ENCODE peak calls at places on chromosomes 13 and 19, in seven cellular contexts. One of them, this sample, is unnamed.
A peak's percentile ranks its signal among the peaks of the same experiment; 100 is the strongest.

GRCh38 chr19:18906605-18907519 is 10.9 kb upstream of the CERS1 start:
- DNase-seq in endothelial cell: no peak
- DNase-seq in EH: no peak
- DNase-seq in upper lobe of left lung: peak; percentile 71
- DNase-seq in activated CD8-positive, alpha-beta T cell treated with anti-CD3 and anti-CD28 coated beads for 36 hours: no peak
- DNase-seq in activated T-cell treated with anti-CD3 and anti-CD28 coated beads for 1 hour: no peak
- DNase-seq in NCI-H510A treated with DMSO at 0.1 percent for 48 hours: no peak
- DNase-seq in this sample: no peak

GRCh38 chr13:73958657-73959397 is 175.4 kb downstream of the KLF12 start:
- DNase-seq in endothelial cell: no peak
- DNase-seq in EH: no peak
- DNase-seq in upper lobe of left lung: no peak
- DNase-seq in activated CD8-positive, alpha-beta T cell treated with anti-CD3 and anti-CD28 coated beads for 36 hours: no peak
- DNase-seq in activated T-cell treated with anti-CD3 and anti-CD28 coated beads for 1 hour: no peak
- DNase-seq in NCI-H510A treated with DMSO at 0.1 percent for 48 hours: no peak
- DNase-seq in this sample: no peak

GRCh38 chr19:1236566-1236965 is 1.2 kb downstream of the CBARP start:
- DNase-seq in endothelial cell: no peak
- DNase-seq in EH: no peak
- DNase-seq in upper lobe of left lung: no peak
- DNase-seq in activated CD8-positive, alpha-beta T cell treated with anti-CD3 and anti-CD28 coated beads for 36 hours: no peak
- DNase-seq in activated T-cell treated with anti-CD3 and anti-CD28 coated beads for 1 hour: no peak
- DNase-seq in NCI-H510A treated with DMSO at 0.1 percent for 48 hours: no peak
- DNase-seq in this sample: no peak

GRCh38 chr13:28978574-28978973 is 158.4 kb downstream of the MTUS2 start:
- DNase-seq in endothelial cell: no peak
- DNase-seq in EH: no peak
- DNase-seq in upper lobe of left lung: no peak
- DNase-seq in activated CD8-positive, alpha-beta T cell treated with anti-CD3 and anti-CD28 coated beads for 36 hours: no peak
- DNase-seq in activated T-cell treated with anti-CD3 and anti-CD28 coated beads for 1 hour: no peak
- DNase-seq in NCI-H510A treated with DMSO at 0.1 percent for 48 hours: no peak
- DNase-seq in this sample: no peak

GRCh38 chr19:18663940-18664530 is 19.4 kb upstream of the CRTC1 start:
- DNase-seq in endothelial cell: no peak
- DNase-seq in EH: no peak
- DNase-seq in upper lobe of left lung: no peak
- DNase-seq in activated CD8-positive, alpha-beta T cell treated with anti-CD3 and anti-CD28 coated beads for 36 hours: peak; percentile 38
- DNase-seq in activated T-cell treated with anti-CD3 and anti-CD28 coated beads for 1 hour: no peak
- DNase-seq in NCI-H510A treated with DMSO at 0.1 percent for 48 hours: peak; percentile 9
- DNase-seq in this sample: no peak

GRCh38 chr13:58531614-58532013 is 900.1 kb downstream of the PCDH17 start:
- DNase-seq in endothelial cell: no peak
- DNase-seq in EH: no peak
- DNase-seq in upper lobe of left lung: no peak
- DNase-seq in activated CD8-positive, alpha-beta T cell treated with anti-CD3 and anti-CD28 coated beads for 36 hours: no peak
- DNase-seq in activated T-cell treated with anti-CD3 and anti-CD28 coated beads for 1 hour: no peak
- DNase-seq in NCI-H510A treated with DMSO at 0.1 percent for 48 hours: no peak
- DNase-seq in this sample: no peak

GRCh38 chr19:738509-739128 is 12.3 kb upstream of the MISP start:
- DNase-seq in endothelial cell: no peak
- DNase-seq in EH: no peak
- DNase-seq in upper lobe of left lung: peak; percentile 76
- DNase-seq in activated CD8-positive, alpha-beta T cell treated with anti-CD3 and anti-CD28 coated beads for 36 hours: no peak
- DNase-seq in activated T-cell treated with anti-CD3 and anti-CD28 coated beads for 1 hour: no peak
- DNase-seq in NCI-H510A treated with DMSO at 0.1 percent for 48 hours: no peak
- DNase-seq in this sample: no peak

GRCh38 chr19:9885077-9885552 is 50.0 kb downstream of the PIN1 start:
- DNase-seq in endothelial cell: peak; percentile 9
- DNase-seq in EH: peak; percentile 35
- DNase-seq in upper lobe of left lung: no peak
- DNase-seq in activated CD8-positive, alpha-beta T cell treated with anti-CD3 and anti-CD28 coated beads for 36 hours: no peak
- DNase-seq in activated T-cell treated with anti-CD3 and anti-CD28 coated beads for 1 hour: no peak
- DNase-seq in NCI-H510A treated with DMSO at 0.1 percent for 48 hours: no peak
- DNase-seq in this sample: no peak

GRCh38 chr13:98370806-98371553 is 193.9 kb upstream of the RNF113B start:
- DNase-seq in endothelial cell: no peak
- DNase-seq in EH: peak; percentile 95
- DNase-seq in upper lobe of left lung: no peak
- DNase-seq in activated CD8-positive, alpha-beta T cell treated with anti-CD3 and anti-CD28 coated beads for 36 hours: no peak
- DNase-seq in activated T-cell treated with anti-CD3 and anti-CD28 coated beads for 1 hour: no peak
- DNase-seq in NCI-H510A treated with DMSO at 0.1 percent for 48 hours: peak; percentile 14
- DNase-seq in this sample: no peak

GRCh38 chr13:34757441-34757840 is 184.6 kb upstream of the NBEA start:
- DNase-seq in endothelial cell: no peak
- DNase-seq in EH: peak; percentile 2
- DNase-seq in upper lobe of left lung: no peak
- DNase-seq in activated CD8-positive, alpha-beta T cell treated with anti-CD3 and anti-CD28 coated beads for 36 hours: no peak
- DNase-seq in activated T-cell treated with anti-CD3 and anti-CD28 coated beads for 1 hour: no peak
- DNase-seq in NCI-H510A treated with DMSO at 0.1 percent for 48 hours: no peak
- DNase-seq in this sample: no peak

GRCh38 chr13:105232403-105232802 is 1303.1 kb downstream of the EFNB2 start:
- DNase-seq in endothelial cell: no peak
- DNase-seq in EH: peak; percentile 17
- DNase-seq in upper lobe of left lung: no peak
- DNase-seq in activated CD8-positive, alpha-beta T cell treated with anti-CD3 and anti-CD28 coated beads for 36 hours: no peak
- DNase-seq in activated T-cell treated with anti-CD3 and anti-CD28 coated beads for 1 hour: no peak
- DNase-seq in NCI-H510A treated with DMSO at 0.1 percent for 48 hours: no peak
- DNase-seq in this sample: no peak

GRCh38 chr13:110130431-110130830 is 176.5 kb downstream of the COL4A1 start:
- DNase-seq in endothelial cell: peak; percentile 0
- DNase-seq in EH: peak; percentile 2
- DNase-seq in upper lobe of left lung: no peak
- DNase-seq in activated CD8-positive, alpha-beta T cell treated with anti-CD3 and anti-CD28 coated beads for 36 hours: no peak
- DNase-seq in activated T-cell treated with anti-CD3 and anti-CD28 coated beads for 1 hour: no peak
- DNase-seq in NCI-H510A treated with DMSO at 0.1 percent for 48 hours: no peak
- DNase-seq in this sample: no peak

GRCh38 chr13:43511260-43511970 is 275.4 kb downstream of the ENOX1 start:
- DNase-seq in endothelial cell: no peak
- DNase-seq in EH: no peak
- DNase-seq in upper lobe of left lung: no peak
- DNase-seq in activated CD8-positive, alpha-beta T cell treated with anti-CD3 and anti-CD28 coated beads for 36 hours: no peak
- DNase-seq in activated T-cell treated with anti-CD3 and anti-CD28 coated beads for 1 hour: no peak
- DNase-seq in NCI-H510A treated with DMSO at 0.1 percent for 48 hours: no peak
- DNase-seq in this sample: no peak

GRCh38 chr19:14189415-14189814 is 16.6 kb downstream of the ADGRL1 start:
- DNase-seq in endothelial cell: no peak
- DNase-seq in EH: no peak
- DNase-seq in upper lobe of left lung: no peak
- DNase-seq in activated CD8-positive, alpha-beta T cell treated with anti-CD3 and anti-CD28 coated beads for 36 hours: no peak
- DNase-seq in activated T-cell treated with anti-CD3 and anti-CD28 coated beads for 1 hour: no peak
- DNase-seq in NCI-H510A treated with DMSO at 0.1 percent for 48 hours: no peak
- DNase-seq in this sample: no peak

GRCh38 chr19:27889156-27889555 is 1323.8 kb downstream of the UQCRFS1 start:
- DNase-seq in endothelial cell: no peak
- DNase-seq in EH: no peak
- DNase-seq in upper lobe of left lung: no peak
- DNase-seq in activated CD8-positive, alpha-beta T cell treated with anti-CD3 and anti-CD28 coated beads for 36 hours: no peak
- DNase-seq in activated T-cell treated with anti-CD3 and anti-CD28 coated beads for 1 hour: no peak
- DNase-seq in NCI-H510A treated with DMSO at 0.1 percent for 48 hours: no peak
- DNase-seq in this sample: no peak

GRCh38 chr13:99124695-99125334 is 75.8 kb upstream of the UBAC2 start:
- DNase-seq in endothelial cell: no peak
- DNase-seq in EH: peak; percentile 58
- DNase-seq in upper lobe of left lung: no peak
- DNase-seq in activated CD8-positive, alpha-beta T cell treated with anti-CD3 and anti-CD28 coated beads for 36 hours: peak; percentile 37
- DNase-seq in activated T-cell treated with anti-CD3 and anti-CD28 coated beads for 1 hour: no peak
- DNase-seq in NCI-H510A treated with DMSO at 0.1 percent for 48 hours: no peak
- DNase-seq in this sample: peak; percentile 68

GRCh38 chr13:110233181-110233641 is 73.7 kb downstream of the COL4A1 start:
- DNase-seq in endothelial cell: no peak
- DNase-seq in EH: peak; percentile 94
- DNase-seq in upper lobe of left lung: no peak
- DNase-seq in activated CD8-positive, alpha-beta T cell treated with anti-CD3 and anti-CD28 coated beads for 36 hours: no peak
- DNase-seq in activated T-cell treated with anti-CD3 and anti-CD28 coated beads for 1 hour: no peak
- DNase-seq in NCI-H510A treated with DMSO at 0.1 percent for 48 hours: no peak
- DNase-seq in this sample: peak; percentile 85

GRCh38 chr19:47891923-47892666 is 6.0 kb upstream of the SULT2A1 start:
- DNase-seq in endothelial cell: peak; percentile 13
- DNase-seq in EH: peak; percentile 7
- DNase-seq in upper lobe of left lung: no peak
- DNase-seq in activated CD8-positive, alpha-beta T cell treated with anti-CD3 and anti-CD28 coated beads for 36 hours: no peak
- DNase-seq in activated T-cell treated with anti-CD3 and anti-CD28 coated beads for 1 hour: no peak
- DNase-seq in NCI-H510A treated with DMSO at 0.1 percent for 48 hours: no peak
- DNase-seq in this sample: no peak

GRCh38 chr13:29567411-29567810 is 28.1 kb downstream of the SLC7A1 start:
- DNase-seq in endothelial cell: no peak
- DNase-seq in EH: no peak
- DNase-seq in upper lobe of left lung: no peak
- DNase-seq in activated CD8-positive, alpha-beta T cell treated with anti-CD3 and anti-CD28 coated beads for 36 hours: no peak
- DNase-seq in activated T-cell treated with anti-CD3 and anti-CD28 coated beads for 1 hour: no peak
- DNase-seq in NCI-H510A treated with DMSO at 0.1 percent for 48 hours: no peak
- DNase-seq in this sample: no peak

GRCh38 chr19:10192922-10193321 is 1.8 kb downstream of the DNMT1 start:
- DNase-seq in endothelial cell: no peak
- DNase-seq in EH: no peak
- DNase-seq in upper lobe of left lung: no peak
- DNase-seq in activated CD8-positive, alpha-beta T cell treated with anti-CD3 and anti-CD28 coated beads for 36 hours: peak; percentile 30
- DNase-seq in activated T-cell treated with anti-CD3 and anti-CD28 coated beads for 1 hour: no peak
- DNase-seq in NCI-H510A treated with DMSO at 0.1 percent for 48 hours: no peak
- DNase-seq in this sample: no peak

GRCh38 chr19:52343548-52343947 is 7.5 kb downstream of the ZNF610 start:
- DNase-seq in endothelial cell: peak; percentile 66
- DNase-seq in EH: peak; percentile 11
- DNase-seq in upper lobe of left lung: no peak
- DNase-seq in activated CD8-positive, alpha-beta T cell treated with anti-CD3 and anti-CD28 coated beads for 36 hours: peak; percentile 77
- DNase-seq in activated T-cell treated with anti-CD3 and anti-CD28 coated beads for 1 hour: peak; percentile 28
- DNase-seq in NCI-H510A treated with DMSO at 0.1 percent for 48 hours: no peak
- DNase-seq in this sample: peak; percentile 19

GRCh38 chr13:22220186-22221160 is 549.6 kb downstream of the FGF9 start:
- DNase-seq in endothelial cell: no peak
- DNase-seq in EH: no peak
- DNase-seq in upper lobe of left lung: no peak
- DNase-seq in activated CD8-positive, alpha-beta T cell treated with anti-CD3 and anti-CD28 coated beads for 36 hours: no peak
- DNase-seq in activated T-cell treated with anti-CD3 and anti-CD28 coated beads for 1 hour: no peak
- DNase-seq in NCI-H510A treated with DMSO at 0.1 percent for 48 hours: no peak
- DNase-seq in this sample: no peak

GRCh38 chr19:41753936-41754529 is 1.3 kb upstream of the CEACAM6 start:
- DNase-seq in endothelial cell: peak; percentile 64
- DNase-seq in EH: peak; percentile 45
- DNase-seq in upper lobe of left lung: no peak
- DNase-seq in activated CD8-positive, alpha-beta T cell treated with anti-CD3 and anti-CD28 coated beads for 36 hours: peak; percentile 86
- DNase-seq in activated T-cell treated with anti-CD3 and anti-CD28 coated beads for 1 hour: peak; percentile 63
- DNase-seq in NCI-H510A treated with DMSO at 0.1 percent for 48 hours: peak; percentile 62
- DNase-seq in this sample: peak; percentile 40

GRCh38 chr19:7294571-7295212 is 478 bp upstream of the INSR start:
- DNase-seq in endothelial cell: peak; percentile 46
- DNase-seq in EH: peak; percentile 51
- DNase-seq in upper lobe of left lung: peak; percentile 93
- DNase-seq in activated CD8-positive, alpha-beta T cell treated with anti-CD3 and anti-CD28 coated beads for 36 hours: peak; percentile 38
- DNase-seq in activated T-cell treated with anti-CD3 and anti-CD28 coated beads for 1 hour: no peak
- DNase-seq in NCI-H510A treated with DMSO at 0.1 percent for 48 hours: peak; percentile 42
- DNase-seq in this sample: no peak

GRCh38 chr19:34428549-34429285 is 536 bp downstream of the UBA2 start:
- DNase-seq in endothelial cell: peak; percentile 8
- DNase-seq in EH: peak; percentile 49
- DNase-seq in upper lobe of left lung: peak; percentile 60
- DNase-seq in activated CD8-positive, alpha-beta T cell treated with anti-CD3 and anti-CD28 coated beads for 36 hours: peak; percentile 66
- DNase-seq in activated T-cell treated with anti-CD3 and anti-CD28 coated beads for 1 hour: no peak
- DNase-seq in NCI-H510A treated with DMSO at 0.1 percent for 48 hours: peak; percentile 32
- DNase-seq in this sample: peak; percentile 54

GRCh38 chr13:49308104-49308875 is 60.6 kb downstream of the CDADC1 start:
- DNase-seq in endothelial cell: no peak
- DNase-seq in EH: no peak
- DNase-seq in upper lobe of left lung: no peak
- DNase-seq in activated CD8-positive, alpha-beta T cell treated with anti-CD3 and anti-CD28 coated beads for 36 hours: no peak
- DNase-seq in activated T-cell treated with anti-CD3 and anti-CD28 coated beads for 1 hour: no peak
- DNase-seq in NCI-H510A treated with DMSO at 0.1 percent for 48 hours: no peak
- DNase-seq in this sample: no peak

GRCh38 chr19:58554494-58555368 is at the start of gene CHMP2A:
- DNase-seq in endothelial cell: peak; percentile 98
- DNase-seq in EH: peak; percentile 97
- DNase-seq in upper lobe of left lung: peak; percentile 99
- DNase-seq in activated CD8-positive, alpha-beta T cell treated with anti-CD3 and anti-CD28 coated beads for 36 hours: peak; percentile 99
- DNase-seq in activated T-cell treated with anti-CD3 and anti-CD28 coated beads for 1 hour: peak; percentile 98
- DNase-seq in NCI-H510A treated with DMSO at 0.1 percent for 48 hours: no peak
- DNase-seq in this sample: peak; percentile 96

GRCh38 chr19:38251564-38252051 is 4.6 kb downstream of the PPP1R14A start:
- DNase-seq in endothelial cell: no peak
- DNase-seq in EH: peak; percentile 77
- DNase-seq in upper lobe of left lung: no peak
- DNase-seq in activated CD8-positive, alpha-beta T cell treated with anti-CD3 and anti-CD28 coated beads for 36 hours: no peak
- DNase-seq in activated T-cell treated with anti-CD3 and anti-CD28 coated beads for 1 hour: no peak
- DNase-seq in NCI-H510A treated with DMSO at 0.1 percent for 48 hours: no peak
- DNase-seq in this sample: no peak

GRCh38 chr13:23679214-23679613 is 109.0 kb downstream of the TNFRSF19 start:
- DNase-seq in endothelial cell: no peak
- DNase-seq in EH: peak; percentile 65
- DNase-seq in upper lobe of left lung: no peak
- DNase-seq in activated CD8-positive, alpha-beta T cell treated with anti-CD3 and anti-CD28 coated beads for 36 hours: peak; percentile 40
- DNase-seq in activated T-cell treated with anti-CD3 and anti-CD28 coated beads for 1 hour: no peak
- DNase-seq in NCI-H510A treated with DMSO at 0.1 percent for 48 hours: no peak
- DNase-seq in this sample: peak; percentile 63

GRCh38 chr19:38693380-38694223 is 46.2 kb downstream of the ACTN4 start:
- DNase-seq in endothelial cell: no peak
- DNase-seq in EH: peak; percentile 90
- DNase-seq in upper lobe of left lung: no peak
- DNase-seq in activated CD8-positive, alpha-beta T cell treated with anti-CD3 and anti-CD28 coated beads for 36 hours: peak; percentile 60
- DNase-seq in activated T-cell treated with anti-CD3 and anti-CD28 coated beads for 1 hour: no peak
- DNase-seq in NCI-H510A treated with DMSO at 0.1 percent for 48 hours: no peak
- DNase-seq in this sample: peak; percentile 99

GRCh38 chr13:50292082-50292481 is 276.8 kb downstream of the KCNRG start:
- DNase-seq in endothelial cell: no peak
- DNase-seq in EH: no peak
- DNase-seq in upper lobe of left lung: no peak
- DNase-seq in activated CD8-positive, alpha-beta T cell treated with anti-CD3 and anti-CD28 coated beads for 36 hours: no peak
- DNase-seq in activated T-cell treated with anti-CD3 and anti-CD28 coated beads for 1 hour: no peak
- DNase-seq in NCI-H510A treated with DMSO at 0.1 percent for 48 hours: no peak
- DNase-seq in this sample: peak; percentile 3

GRCh38 chr19:45251452-45252354 is 632 bp downstream of the MARK4 start:
- DNase-seq in endothelial cell: peak; percentile 55
- DNase-seq in EH: peak; percentile 27
- DNase-seq in upper lobe of left lung: peak; percentile 85
- DNase-seq in activated CD8-positive, alpha-beta T cell treated with anti-CD3 and anti-CD28 coated beads for 36 hours: peak; percentile 31
- DNase-seq in activated T-cell treated with anti-CD3 and anti-CD28 coated beads for 1 hour: no peak
- DNase-seq in NCI-H510A treated with DMSO at 0.1 percent for 48 hours: no peak
- DNase-seq in this sample: no peak

GRCh38 chr13:110525328-110526319 is 35.9 kb downstream of the RAB20 start:
- DNase-seq in endothelial cell: no peak
- DNase-seq in EH: no peak
- DNase-seq in upper lobe of left lung: peak; percentile 54
- DNase-seq in activated CD8-positive, alpha-beta T cell treated with anti-CD3 and anti-CD28 coated beads for 36 hours: peak; percentile 52
- DNase-seq in activated T-cell treated with anti-CD3 and anti-CD28 coated beads for 1 hour: no peak
- DNase-seq in NCI-H510A treated with DMSO at 0.1 percent for 48 hours: peak; percentile 100
- DNase-seq in this sample: no peak

GRCh38 chr13:30679483-30680330 is 55.6 kb upstream of the ALOX5AP start:
- DNase-seq in endothelial cell: peak; percentile 37
- DNase-seq in EH: peak; percentile 49
- DNase-seq in upper lobe of left lung: no peak
- DNase-seq in activated CD8-positive, alpha-beta T cell treated with anti-CD3 and anti-CD28 coated beads for 36 hours: peak; percentile 46
- DNase-seq in activated T-cell treated with anti-CD3 and anti-CD28 coated beads for 1 hour: peak; percentile 12
- DNase-seq in NCI-H510A treated with DMSO at 0.1 percent for 48 hours: no peak
- DNase-seq in this sample: peak; percentile 26

GRCh38 chr13:106464076-106464475 is 71.4 kb downstream of the EFNB2 start:
- DNase-seq in endothelial cell: no peak
- DNase-seq in EH: peak; percentile 20
- DNase-seq in upper lobe of left lung: no peak
- DNase-seq in activated CD8-positive, alpha-beta T cell treated with anti-CD3 and anti-CD28 coated beads for 36 hours: no peak
- DNase-seq in activated T-cell treated with anti-CD3 and anti-CD28 coated beads for 1 hour: no peak
- DNase-seq in NCI-H510A treated with DMSO at 0.1 percent for 48 hours: no peak
- DNase-seq in this sample: peak; percentile 82

GRCh38 chr13:19818223-19818842 is 35.6 kb upstream of the PSPC1 start:
- DNase-seq in endothelial cell: peak; percentile 89
- DNase-seq in EH: no peak
- DNase-seq in upper lobe of left lung: peak; percentile 96
- DNase-seq in activated CD8-positive, alpha-beta T cell treated with anti-CD3 and anti-CD28 coated beads for 36 hours: peak; percentile 47
- DNase-seq in activated T-cell treated with anti-CD3 and anti-CD28 coated beads for 1 hour: peak; percentile 16
- DNase-seq in NCI-H510A treated with DMSO at 0.1 percent for 48 hours: no peak
- DNase-seq in this sample: no peak

GRCh38 chr13:25659091-25659502 is 287.3 kb downstream of the ATP8A2 start:
- DNase-seq in endothelial cell: no peak
- DNase-seq in EH: no peak
- DNase-seq in upper lobe of left lung: no peak
- DNase-seq in activated CD8-positive, alpha-beta T cell treated with anti-CD3 and anti-CD28 coated beads for 36 hours: no peak
- DNase-seq in activated T-cell treated with anti-CD3 and anti-CD28 coated beads for 1 hour: no peak
- DNase-seq in NCI-H510A treated with DMSO at 0.1 percent for 48 hours: peak; percentile 57
- DNase-seq in this sample: no peak